ENCODE peak calls at places on chromosomes 12 and 14, in nine cellular contexts. One of them, this sample, is unnamed.

GRCh38 chr12:83016226-83016835 is 329.6 kb downstream of the TMTC2 start:
- DNase-seq in lower leg skin: no peak
- DNase-seq in GM13976: no peak
- DNase-seq in heart left ventricle: no peak
- DNase-seq in fibroblast of mammary gland: peak; percentile 93
- DNase-seq in MM.1S: no peak
- DNase-seq in cardiac muscle cell: peak; percentile 27
- DNase-seq in nephron progenitor cell: no peak
- DNase-seq in AG09309: peak; percentile 76
- DNase-seq in this sample: no peak

GRCh38 chr12:96474206-96474605 is 15.2 kb upstream of the CFAP54 start:
- DNase-seq in nephron progenitor cell: no peak
- DNase-seq in lower leg skin: no peak
- DNase-seq in cardiac muscle cell: no peak
- DNase-seq in AG09309: no peak
- DNase-seq in fibroblast of mammary gland: no peak
- DNase-seq in heart left ventricle: no peak
- DNase-seq in MM.1S: no peak
- DNase-seq in GM13976: no peak
- DNase-seq in this sample: no peak

GRCh38 chr12:65532162-65532561 is 253.7 kb downstream of the MSRB3 start:
- DNase-seq in lower leg skin: no peak
- DNase-seq in cardiac muscle cell: no peak
- DNase-seq in nephron progenitor cell: no peak
- DNase-seq in MM.1S: no peak
- DNase-seq in fibroblast of mammary gland: peak; percentile 74
- DNase-seq in AG09309: no peak
- DNase-seq in heart left ventricle: no peak
- DNase-seq in GM13976: no peak
- DNase-seq in this sample: no peak

GRCh38 chr14:73295198-73295796 is 58.0 kb downstream of the PAPLN start:
- DNase-seq in nephron progenitor cell: no peak
- DNase-seq in AG09309: no peak
- DNase-seq in GM13976: peak; percentile 55
- DNase-seq in fibroblast of mammary gland: peak; percentile 53
- DNase-seq in lower leg skin: no peak
- DNase-seq in MM.1S: peak; percentile 45
- DNase-seq in heart left ventricle: no peak
- DNase-seq in cardiac muscle cell: peak; percentile 53
- DNase-seq in this sample: peak; percentile 25

GRCh38 chr12:47715877-47716548 is 9.3 kb downstream of the ENDOU start:
- DNase-seq in cardiac muscle cell: no peak
- DNase-seq in fibroblast of mammary gland: no peak
- DNase-seq in GM13976: no peak
- DNase-seq in nephron progenitor cell: no peak
- DNase-seq in heart left ventricle: no peak
- DNase-seq in MM.1S: no peak
- DNase-seq in AG09309: no peak
- DNase-seq in lower leg skin: no peak
- DNase-seq in this sample: no peak

GRCh38 chr12:131123817-131124216 is 170.1 kb downstream of the ADGRD1 start:
- DNase-seq in cardiac muscle cell: no peak
- DNase-seq in fibroblast of mammary gland: no peak
- DNase-seq in MM.1S: no peak
- DNase-seq in heart left ventricle: peak; percentile 10
- DNase-seq in lower leg skin: no peak
- DNase-seq in AG09309: no peak
- DNase-seq in nephron progenitor cell: no peak
- DNase-seq in GM13976: no peak
- DNase-seq in this sample: no peak

GRCh38 chr14:71533396-71533795 is 398.8 kb upstream of the RGS6 start:
- DNase-seq in MM.1S: no peak
- DNase-seq in AG09309: peak; percentile 53
- DNase-seq in lower leg skin: no peak
- DNase-seq in nephron progenitor cell: no peak
- DNase-seq in GM13976: no peak
- DNase-seq in fibroblast of mammary gland: peak; percentile 59
- DNase-seq in cardiac muscle cell: no peak
- DNase-seq in heart left ventricle: no peak
- DNase-seq in this sample: no peak

GRCh38 chr14:77376380-77376770 is 519 bp downstream of the TMED8 start:
- DNase-seq in fibroblast of mammary gland: no peak
- DNase-seq in nephron progenitor cell: peak; percentile 25
- DNase-seq in GM13976: peak; percentile 47
- DNase-seq in AG09309: no peak
- DNase-seq in cardiac muscle cell: no peak
- DNase-seq in lower leg skin: peak; percentile 19
- DNase-seq in MM.1S: peak; percentile 18
- DNase-seq in heart left ventricle: peak; percentile 24
- DNase-seq in this sample: peak; percentile 30

GRCh38 chr12:79020106-79020505 is 155.5 kb downstream of the SYT1 start:
- DNase-seq in lower leg skin: no peak
- DNase-seq in cardiac muscle cell: no peak
- DNase-seq in MM.1S: no peak
- DNase-seq in nephron progenitor cell: no peak
- DNase-seq in heart left ventricle: no peak
- DNase-seq in GM13976: no peak
- DNase-seq in AG09309: no peak
- DNase-seq in fibroblast of mammary gland: peak; percentile 25
- DNase-seq in this sample: no peak

GRCh38 chr12:126191037-126191891 is 1126.0 kb downstream of the AACS start:
- DNase-seq in cardiac muscle cell: peak; percentile 46
- DNase-seq in lower leg skin: no peak
- DNase-seq in nephron progenitor cell: peak; percentile 53
- DNase-seq in GM13976: peak; percentile 15
- DNase-seq in AG09309: no peak
- DNase-seq in MM.1S: no peak
- DNase-seq in heart left ventricle: no peak
- DNase-seq in fibroblast of mammary gland: no peak
- DNase-seq in this sample: no peak

GRCh38 chr12:56631790-56632700 is 1.9 kb upstream of the BAZ2A start:
- DNase-seq in fibroblast of mammary gland: peak; percentile 37
- DNase-seq in heart left ventricle: peak; percentile 80
- DNase-seq in lower leg skin: peak; percentile 68
- DNase-seq in cardiac muscle cell: peak; percentile 80
- DNase-seq in nephron progenitor cell: peak; percentile 79
- DNase-seq in GM13976: peak; percentile 76
- DNase-seq in AG09309: no peak
- DNase-seq in MM.1S: peak; percentile 50
- DNase-seq in this sample: peak; percentile 80

GRCh38 chr12:102542816-102543448 is 62.6 kb upstream of the IGF1 start:
- DNase-seq in heart left ventricle: peak; percentile 59
- DNase-seq in nephron progenitor cell: no peak
- DNase-seq in lower leg skin: no peak
- DNase-seq in MM.1S: no peak
- DNase-seq in fibroblast of mammary gland: no peak
- DNase-seq in GM13976: no peak
- DNase-seq in AG09309: no peak
- DNase-seq in cardiac muscle cell: no peak
- DNase-seq in this sample: no peak

GRCh38 chr12:116979109-116979508 is 68.4 kb downstream of the FBXW8 start:
- DNase-seq in cardiac muscle cell: no peak
- DNase-seq in nephron progenitor cell: no peak
- DNase-seq in fibroblast of mammary gland: no peak
- DNase-seq in MM.1S: no peak
- DNase-seq in heart left ventricle: no peak
- DNase-seq in AG09309: no peak
- DNase-seq in lower leg skin: no peak
- DNase-seq in GM13976: no peak
- DNase-seq in this sample: no peak

GRCh38 chr12:10365716-10366433 is 24.0 kb downstream of the KLRK1 start:
- DNase-seq in AG09309: no peak
- DNase-seq in nephron progenitor cell: no peak
- DNase-seq in lower leg skin: no peak
- DNase-seq in cardiac muscle cell: no peak
- DNase-seq in heart left ventricle: no peak
- DNase-seq in fibroblast of mammary gland: no peak
- DNase-seq in GM13976: no peak
- DNase-seq in MM.1S: no peak
- DNase-seq in this sample: no peak

GRCh38 chr14:69685716-69686115 is 74.3 kb downstream of the SUSD6 start:
- DNase-seq in fibroblast of mammary gland: peak; percentile 72
- DNase-seq in AG09309: no peak
- DNase-seq in lower leg skin: peak; percentile 63
- DNase-seq in nephron progenitor cell: no peak
- DNase-seq in MM.1S: no peak
- DNase-seq in heart left ventricle: peak; percentile 46
- DNase-seq in cardiac muscle cell: peak; percentile 56
- DNase-seq in GM13976: no peak
- DNase-seq in this sample: no peak

GRCh38 chr12:106051853-106052531 is 86.8 kb downstream of the NUAK1 start:
- DNase-seq in MM.1S: no peak
- DNase-seq in AG09309: no peak
- DNase-seq in lower leg skin: no peak
- DNase-seq in heart left ventricle: no peak
- DNase-seq in cardiac muscle cell: no peak
- DNase-seq in nephron progenitor cell: no peak
- DNase-seq in fibroblast of mammary gland: no peak
- DNase-seq in GM13976: no peak
- DNase-seq in this sample: no peak

GRCh38 chr14:64973026-64973442 is 898 bp upstream of the RAB15 start:
- DNase-seq in AG09309: no peak
- DNase-seq in MM.1S: no peak
- DNase-seq in lower leg skin: no peak
- DNase-seq in fibroblast of mammary gland: no peak
- DNase-seq in cardiac muscle cell: no peak
- DNase-seq in heart left ventricle: no peak
- DNase-seq in nephron progenitor cell: no peak
- DNase-seq in GM13976: no peak
- DNase-seq in this sample: no peak

GRCh38 chr14:69615471-69616407 is 4.3 kb downstream of the SUSD6 start:
- DNase-seq in fibroblast of mammary gland: peak; percentile 79
- DNase-seq in lower leg skin: peak; percentile 70
- DNase-seq in GM13976: peak; percentile 60
- DNase-seq in AG09309: peak; percentile 62
- DNase-seq in heart left ventricle: peak; percentile 74
- DNase-seq in nephron progenitor cell: no peak
- DNase-seq in MM.1S: peak; percentile 81
- DNase-seq in cardiac muscle cell: no peak
- DNase-seq in this sample: peak; percentile 69

GRCh38 chr12:10719482-10719881 is 3.6 kb downstream of the YBX3 start:
- DNase-seq in AG09309: no peak
- DNase-seq in fibroblast of mammary gland: peak; percentile 41
- DNase-seq in nephron progenitor cell: no peak
- DNase-seq in GM13976: no peak
- DNase-seq in lower leg skin: peak; percentile 75
- DNase-seq in cardiac muscle cell: no peak
- DNase-seq in MM.1S: no peak
- DNase-seq in heart left ventricle: no peak
- DNase-seq in this sample: no peak

GRCh38 chr12:124759841-124760508 is 103.7 kb downstream of the SCARB1 start:
- DNase-seq in heart left ventricle: no peak
- DNase-seq in MM.1S: no peak
- DNase-seq in nephron progenitor cell: no peak
- DNase-seq in cardiac muscle cell: no peak
- DNase-seq in GM13976: no peak
- DNase-seq in AG09309: no peak
- DNase-seq in fibroblast of mammary gland: no peak
- DNase-seq in lower leg skin: no peak
- DNase-seq in this sample: no peak

GRCh38 chr12:69254857-69255256 is 15.5 kb downstream of the CPSF6 start:
- DNase-seq in lower leg skin: no peak
- DNase-seq in cardiac muscle cell: no peak
- DNase-seq in AG09309: no peak
- DNase-seq in heart left ventricle: no peak
- DNase-seq in MM.1S: no peak
- DNase-seq in GM13976: no peak
- DNase-seq in nephron progenitor cell: no peak
- DNase-seq in fibroblast of mammary gland: no peak
- DNase-seq in this sample: no peak

GRCh38 chr12:107731376-107731775 is 29.6 kb downstream of the PRDM4 start:
- DNase-seq in fibroblast of mammary gland: no peak
- DNase-seq in MM.1S: no peak
- DNase-seq in lower leg skin: no peak
- DNase-seq in cardiac muscle cell: no peak
- DNase-seq in GM13976: no peak
- DNase-seq in AG09309: no peak
- DNase-seq in nephron progenitor cell: no peak
- DNase-seq in heart left ventricle: no peak
- DNase-seq in this sample: no peak

DNA sequence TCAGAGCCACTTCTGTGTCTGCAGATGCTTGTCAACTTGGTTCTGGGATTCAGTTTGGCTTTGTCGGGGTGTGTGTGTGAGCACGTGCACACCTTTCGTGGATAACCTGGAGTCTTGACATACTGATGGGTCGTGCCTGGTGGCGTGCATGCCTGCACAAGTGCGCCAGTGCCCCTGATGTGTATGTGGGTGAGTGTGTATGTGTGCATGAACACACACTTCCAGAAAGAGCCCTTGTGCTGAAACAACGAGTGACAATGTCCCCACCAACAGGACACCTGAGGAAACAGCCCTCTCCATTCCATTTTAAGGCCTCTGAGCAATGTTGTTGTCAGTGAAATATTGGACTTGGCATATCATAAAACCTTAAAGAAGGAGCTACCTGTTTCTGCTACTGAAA is 53.9 kb downstream of the SMUG1 start:
- DNase-seq in lower leg skin: no peak
- DNase-seq in AG09309: no peak
- DNase-seq in GM13976: no peak
- DNase-seq in fibroblast of mammary gland: no peak
- DNase-seq in nephron progenitor cell: no peak
- DNase-seq in heart left ventricle: no peak
- DNase-seq in MM.1S: no peak
- DNase-seq in cardiac muscle cell: no peak
- DNase-seq in this sample: no peak
- TF ChIP-seq CTCF in lower leg skin: no peak
- TF ChIP-seq CTCF in AG09309: no peak
- TF ChIP-seq CTCF in GM13976: no peak
- TF ChIP-seq CTCF in fibroblast of mammary gland: no peak
- TF ChIP-seq CTCF in nephron progenitor cell: peak; percentile 28
- TF ChIP-seq CTCF in heart left ventricle: no peak
- TF ChIP-seq CTCF in MM.1S: no peak
- TF ChIP-seq CTCF in cardiac muscle cell: no peak
- TF ChIP-seq CTCF in this sample: no peak

GRCh38 chr12:884746-885414 is 64.6 kb downstream of the RAD52 start:
- DNase-seq in GM13976: no peak
- DNase-seq in fibroblast of mammary gland: no peak
- DNase-seq in lower leg skin: no peak
- DNase-seq in MM.1S: no peak
- DNase-seq in cardiac muscle cell: no peak
- DNase-seq in AG09309: no peak
- DNase-seq in nephron progenitor cell: no peak
- DNase-seq in heart left ventricle: no peak
- DNase-seq in this sample: no peak
- TF ChIP-seq CTCF in GM13976: no peak
- TF ChIP-seq CTCF in fibroblast of mammary gland: no peak
- TF ChIP-seq CTCF in lower leg skin: no peak
- TF ChIP-seq CTCF in MM.1S: no peak
- TF ChIP-seq CTCF in cardiac muscle cell: no peak
- TF ChIP-seq CTCF in AG09309: no peak
- TF ChIP-seq CTCF in nephron progenitor cell: no peak
- TF ChIP-seq CTCF in heart left ventricle: no peak
- TF ChIP-seq CTCF in this sample: no peak

GRCh38 chr12:120884644-120885043 is 19.5 kb downstream of the SPPL3 start:
- DNase-seq in fibroblast of mammary gland: no peak
- DNase-seq in heart left ventricle: no peak
- DNase-seq in AG09309: no peak
- DNase-seq in cardiac muscle cell: no peak
- DNase-seq in lower leg skin: no peak
- DNase-seq in MM.1S: no peak
- DNase-seq in nephron progenitor cell: no peak
- DNase-seq in GM13976: no peak
- DNase-seq in this sample: no peak
- TF ChIP-seq CTCF in fibroblast of mammary gland: no peak
- TF ChIP-seq CTCF in heart left ventricle: no peak
- TF ChIP-seq CTCF in AG09309: no peak
- TF ChIP-seq CTCF in cardiac muscle cell: no peak
- TF ChIP-seq CTCF in lower leg skin: no peak
- TF ChIP-seq CTCF in MM.1S: no peak
- TF ChIP-seq CTCF in nephron progenitor cell: no peak
- TF ChIP-seq CTCF in GM13976: no peak
- TF ChIP-seq CTCF in this sample: no peak

GRCh38 chr14:50871223-50871622 is 630 bp upstream of the ABHD12B start:
- DNase-seq in nephron progenitor cell: no peak
- DNase-seq in lower leg skin: no peak
- DNase-seq in GM13976: no peak
- DNase-seq in fibroblast of mammary gland: no peak
- DNase-seq in cardiac muscle cell: no peak
- DNase-seq in heart left ventricle: no peak
- DNase-seq in AG09309: no peak
- DNase-seq in MM.1S: no peak
- DNase-seq in this sample: no peak
- TF ChIP-seq CTCF in nephron progenitor cell: no peak
- TF ChIP-seq CTCF in lower leg skin: no peak
- TF ChIP-seq CTCF in GM13976: no peak
- TF ChIP-seq CTCF in fibroblast of mammary gland: no peak
- TF ChIP-seq CTCF in cardiac muscle cell: no peak
- TF ChIP-seq CTCF in heart left ventricle: no peak
- TF ChIP-seq CTCF in AG09309: no peak
- TF ChIP-seq CTCF in MM.1S: no peak
- TF ChIP-seq CTCF in this sample: no peak